ENCODE peak calls at places on chromosome 2, in eight cellular contexts. M is activated T-cell treated with anti-CD3 and anti-CD28 coated beads, Interleukin-2, amount 50 U/mL, for 4 hours; L is heart left ventricle; U is activated B cell treated with CpG ODN at 0.5 μM for 24 hours; P is activated naive CD4-positive, alpha-beta T cell treated with anti-CD3 and anti-CD28 coated beads, Interleukin-2, amount 50 U/mL, for 72 hours; I is psoas muscle; X is HepG2; K is left ventricle myocardium superior. G is an unnamed sample.
A peak's percentile ranks its signal among the peaks of the same experiment; 100 is the strongest.

GRCh38 chr2:14907014-14907612 is 274.6 kb downstream of the LRATD1 start:
- ATAC-seq in P (no peak), K (no peak), U (no peak), X (peak; percentile 80), I (no peak), M (no peak), L (no peak), G (no peak)

GRCh38 chr2:216683846-216684245 is 11.5 kb downstream of the IGFBP5 start:
- ATAC-seq in X (peak; percentile 78), P (no peak), I (peak; percentile 75), L (peak; percentile 65), K (peak; percentile 74), M (no peak), U (no peak), G (no peak)

GRCh38 chr2:20094955-20095354 is 43.5 kb upstream of the LAPTM4A start:
- ATAC-seq in X (no peak), U (no peak), P (no peak), I (no peak), K (no peak), M (no peak), L (no peak), G (no peak)

GRCh38 chr2:127664065-127664894 is 11.1 kb downstream of the LIMS2 start:
- ATAC-seq in X (no peak), M (peak; percentile 24), I (peak; percentile 51), P (no peak), U (peak; percentile 34), K (peak; percentile 31), L (no peak), G (no peak)

GRCh38 chr2:108315408-108316193 is 26.9 kb downstream of the SULT1C2 start:
- ATAC-seq in L (no peak), U (no peak), M (no peak), K (no peak), X (peak; percentile 94), P (no peak), I (no peak), G (no peak)

GRCh38 chr2:74917702-74918619 is 40.5 kb upstream of the POLE4 start:
- ATAC-seq in U (no peak), K (no peak), L (no peak), M (no peak), I (no peak), X (peak; percentile 69), P (no peak), G (no peak)

GRCh38 chr2:174901075-174901474 is 104.1 kb downstream of the CHN1 start:
- ATAC-seq in P (peak; percentile 81), M (no peak), K (peak; percentile 57), I (no peak), U (no peak), X (peak; percentile 55), L (peak; percentile 58), G (peak; percentile 41)

GRCh38 chr2:73907840-73908452 is 15.1 kb downstream of the ACTG2 start:
- ATAC-seq in M (peak; percentile 87), P (peak; percentile 96), L (no peak), X (peak; percentile 74), U (peak; percentile 93), I (peak; percentile 51), K (peak; percentile 63), G (peak; percentile 85)

GRCh38 chr2:119240311-119241204 is 16.9 kb downstream of the STEAP3 start:
- ATAC-seq in I (peak; percentile 96), U (no peak), M (no peak), K (peak; percentile 96), P (no peak), L (peak; percentile 91), X (peak; percentile 13), G (no peak)

G was measured in activated CD4-positive, CD25-positive, alpha-beta regulatory T cell treated with anti-CD3 and anti-CD28 coated beads, Interleukin-2, amount 50 U/mL, for 24 hours.